ENCODE peak calls at places on chromosomes 5 and 9, in eight cellular contexts. T is body of pancreas; K is AG10803; O is fibroblast of mammary gland; C is cardiac fibroblast; S is dorsolateral prefrontal cortex; N is OCI-LY7; E is CD4-positive, CD25-positive, alpha-beta regulatory T cell. I is an unnamed sample.

GRCh38 chr5:40078907-40079575 is 600.7 kb upstream of the PTGER4 start:
- DNase-seq in C (no peak), E (no peak), O (no peak), T (no peak), N (no peak), S (no peak), K (no peak), I (no peak)

GRCh38 chr5:167970002-167970401 is 321.4 kb upstream of the WWC1 start:
- DNase-seq in E (no peak), N (no peak), T (no peak), C (peak; percentile 11), K (peak; percentile 72), S (no peak), O (peak; percentile 66), I (peak; percentile 29)

GRCh38 chr5:97422678-97423077 is 239.6 kb upstream of the RIOK2 start:
- DNase-seq in S (no peak), E (no peak), K (no peak), T (no peak), O (peak; percentile 61), N (no peak), C (no peak), I (no peak)

GRCh38 chr9:79623799-79624721 is 52.3 kb downstream of the TLE4 start:
- DNase-seq in O (no peak), S (no peak), K (no peak), T (no peak), C (peak; percentile 42), N (peak; percentile 54), E (peak; percentile 1), I (peak; percentile 18)

GRCh38 chr9:90964101-90965020 is 162.7 kb downstream of the SYK start:
- DNase-seq in T (peak; percentile 26), S (no peak), N (peak; percentile 31), K (no peak), E (no peak), C (peak; percentile 53), O (no peak), I (no peak)

GRCh38 chr9:70865471-70865870 is 255.9 kb downstream of the TRPM3 start:
- DNase-seq in S (no peak), E (no peak), K (no peak), N (no peak), O (peak; percentile 24), T (no peak), C (peak; percentile 15), I (no peak)

GRCh38 chr5:178460598-178461425 is 129.4 kb downstream of the COL23A1 start:
- DNase-seq in T (peak; percentile 68), N (peak; percentile 51), K (peak; percentile 24), E (no peak), O (peak; percentile 3), C (peak; percentile 18), S (peak; percentile 80), I (peak; percentile 8)

GRCh38 chr5:86968311-86968753 is 299.4 kb upstream of the RASA1 start:
- DNase-seq in S (peak; percentile 9), E (no peak), O (peak; percentile 73), K (peak; percentile 62), N (peak; percentile 13), C (peak; percentile 75), T (peak; percentile 20), I (peak; percentile 85)

GRCh38 chr5:72815580-72816296 is 723 bp upstream of the TNPO1 start:
- DNase-seq in T (no peak), C (peak; percentile 41), N (no peak), S (no peak), O (peak; percentile 16), E (no peak), K (no peak), I (peak; percentile 20)

GRCh38 chr5:16152601-16153568 is 26.7 kb downstream of the MARCHF11 start:
- DNase-seq in C (no peak), S (no peak), N (no peak), K (no peak), E (no peak), T (no peak), O (no peak), I (no peak)

GRCh38 chr9:92774274-92774673 is 9.6 kb upstream of the BICD2 start:
- DNase-seq in S (no peak), T (no peak), N (no peak), E (no peak), C (peak; percentile 85), O (peak; percentile 95), K (peak; percentile 98), I (peak; percentile 53)

GRCh38 chr5:143634689-143635088 is 177.3 kb upstream of the HMHB1 start:
- DNase-seq in O (no peak), E (no peak), N (no peak), K (no peak), S (no peak), T (no peak), C (no peak), I (no peak)
- H3K4me3 ChIP-seq in O (no peak overlapping the region), E (no peak overlapping the region), N (no peak overlapping the region), K (no peak overlapping the region), S (no peak overlapping the region), T (no peak overlapping the region), C (no peak overlapping the region), I (no peak overlapping the region)

GRCh38 chr5:130021000-130021399 is 116.7 kb downstream of the CHSY3 start:
- DNase-seq in N (no peak), O (no peak), C (no peak), T (no peak), E (no peak), K (no peak), S (no peak), I (no peak)

GRCh38 chr5:130023604-130024003 is 119.3 kb downstream of the CHSY3 start:
- DNase-seq in N (no peak), O (no peak), S (no peak), C (peak; percentile 13), E (no peak), K (no peak), T (no peak), I (no peak)

GRCh38 chr5:130024006-130024405 is 119.7 kb downstream of the CHSY3 start:
- DNase-seq in S (no peak), K (no peak), N (no peak), T (no peak), O (peak; percentile 9), C (peak; percentile 36), E (no peak), I (no peak)
- H3K4me3 ChIP-seq in S (no peak overlapping the region), K (no peak overlapping the region), N (no peak overlapping the region), T (no peak overlapping the region), O (no peak overlapping the region), C (no peak overlapping the region), E (no peak overlapping the region), I (no peak overlapping the region)

DNA sequence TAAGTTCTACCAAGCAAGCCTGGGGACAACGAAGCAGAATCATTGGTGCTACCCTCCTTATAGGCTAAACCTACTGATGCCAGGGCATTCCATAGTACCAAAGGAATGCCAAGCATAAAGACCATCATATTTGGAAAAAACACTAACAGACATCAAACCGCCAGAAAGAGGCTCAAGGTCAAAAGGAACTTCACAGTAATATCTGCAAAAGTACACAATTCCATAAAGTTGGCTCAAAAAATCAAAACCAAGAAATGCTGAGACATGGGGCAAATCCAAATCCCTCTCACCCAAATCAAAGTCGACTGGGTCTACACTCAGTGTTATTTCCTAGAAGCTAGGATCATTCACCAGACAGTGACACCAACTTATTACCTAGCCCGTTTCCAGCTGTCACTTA is 3.4 kb downstream of the VCP start:
- DNase-seq in N (no peak), S (no peak), K (no peak), T (no peak), C (no peak), O (no peak), E (no peak), I (no peak)
- H3K4me3 ChIP-seq in N (no peak overlapping the region), S (no peak overlapping the region), K (no peak overlapping the region), T (no peak overlapping the region), C (no peak overlapping the region), O (no peak overlapping the region), E (peak overlapping the region; percentile 55), I (peak overlapping the region; percentile 7)

GRCh38 chr9:129885670-129886106 is 50.4 kb downstream of the USP20 start:
- DNase-seq in C (peak; percentile 94), S (peak; percentile 79), K (peak; percentile 89), T (peak; percentile 92), E (peak; percentile 79), N (peak; percentile 90), O (peak; percentile 87), I (peak; percentile 93)

GRCh38 chr9:129884220-129885017 is 49.2 kb downstream of the USP20 start:
- DNase-seq in O (peak; percentile 67), C (peak; percentile 71), E (peak; percentile 94), T (peak; percentile 90), K (peak; percentile 75), N (peak; percentile 97), S (peak; percentile 82), I (peak; percentile 64)

GRCh38 chr9:129887210-129888084 is 52.2 kb downstream of the USP20 start:
- DNase-seq in K (peak; percentile 37), S (peak; percentile 41), O (peak; percentile 54), C (peak; percentile 87), T (no peak), N (peak; percentile 49), E (peak; percentile 73), I (peak; percentile 84)

GRCh38 chr9:129886226-129887174 is 51.2 kb downstream of the USP20 start:
- DNase-seq in K (no peak), C (peak; percentile 17), S (peak; percentile 54), N (no peak), E (peak; percentile 68), T (no peak), O (no peak), I (peak; percentile 32)

GRCh38 chr9:129885018-129885669 is 49.9 kb downstream of the USP20 start:
- DNase-seq in K (no peak), C (no peak), T (peak; percentile 45), S (peak; percentile 59), N (peak; percentile 56), O (no peak), E (no peak), I (no peak)
- H3K4me3 ChIP-seq in K (peak overlapping the region; percentile 40), C (no peak overlapping the region), T (peak overlapping the region; percentile 20), S (peak overlapping the region; percentile 43), N (peak overlapping the region; percentile 66), O (peak overlapping the region; percentile 15), E (peak overlapping the region; percentile 86), I (no peak overlapping the region)

GRCh38 chr5:176438959-176439757 is 9.0 kb upstream of the FAF2 start:
- DNase-seq in S (no peak), K (peak; percentile 62), C (peak; percentile 70), O (peak; percentile 80), E (no peak), N (no peak), T (no peak), I (peak; percentile 72)

GRCh38 chr5:176441921-176442323 is 6.3 kb upstream of the FAF2 start:
- DNase-seq in O (peak; percentile 59), N (no peak), S (no peak), C (peak; percentile 63), T (no peak), E (no peak), K (no peak), I (peak; percentile 63)

GRCh38 chr5:176440932-176441706 is 7.1 kb upstream of the FAF2 start:
- DNase-seq in K (no peak), N (no peak), E (no peak), S (no peak), T (no peak), O (no peak), C (no peak), I (no peak)

GRCh38 chr5:176432707-176433106 is 15.5 kb upstream of the FAF2 start:
- DNase-seq in K (no peak), N (no peak), O (no peak), E (no peak), S (no peak), C (no peak), T (no peak), I (no peak)

DNA sequence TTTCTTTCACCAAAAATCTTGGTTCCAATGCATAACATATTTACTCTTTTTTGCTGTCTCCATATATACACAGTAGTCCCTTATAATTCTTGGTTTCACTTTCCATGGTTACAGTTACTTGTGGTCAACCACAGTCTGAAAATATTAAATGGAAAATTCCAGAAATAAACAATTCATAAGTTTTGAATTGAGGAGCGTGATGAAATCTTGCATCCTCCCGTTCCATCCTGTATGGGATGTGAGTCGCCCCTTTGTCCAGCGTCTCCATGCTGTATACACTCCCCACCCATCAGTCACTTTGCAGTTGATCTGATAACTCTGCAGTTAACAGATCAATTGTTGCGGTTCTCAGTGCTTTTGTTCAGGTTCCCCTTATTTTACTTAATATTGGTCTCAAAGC is 11.5 kb upstream of the FAF2 start:
- DNase-seq in O (peak; percentile 52), C (peak; percentile 39), K (peak; percentile 50), S (no peak), T (no peak), N (peak; percentile 13), E (no peak), I (peak; percentile 34)
- H3K4me3 ChIP-seq in O (no peak overlapping the region), C (no peak overlapping the region), K (no peak overlapping the region), S (no peak overlapping the region), T (no peak overlapping the region), N (peak overlapping the region; percentile 60), E (peak overlapping the region; percentile 61), I (peak overlapping the region; percentile 19)